ENCODE peak calls at places on chromosomes 6 and 20, in nine cellular contexts. X, C, S, J, A, N, D, H and Z are unnamed samples.

GRCh38 chr20:33677991-33678431 is 3.8 kb upstream of the NECAB3 start:
- DNase-seq in H (no peak), C (no peak), J (no peak), D (no peak), S (no peak), A (no peak), N (no peak), X (peak), Z (no peak)

GRCh38 chr6:137873273-137873762 is 6.3 kb downstream of the TNFAIP3 start:
- DNase-seq in J (peak), A (peak), D (peak), H (no peak), N (no peak), C (peak), S (no peak), X (peak), Z (peak)

GRCh38 chr6:75230484-75231325 is 12.9 kb downstream of the COX7A2 start:
- DNase-seq in C (peak), D (peak), H (peak), J (peak), S (peak), A (no peak), X (no peak), N (no peak), Z (no peak)

GRCh38 chr6:23414204-23414501 is 711.9 kb upstream of the NRSN1 start:
- DNase-seq in H (peak), N (no peak), A (no peak), D (no peak), X (no peak), S (no peak), C (peak), J (peak), Z (peak)

GRCh38 chr6:105804436-105804835 is 281.7 kb upstream of the PRDM1 start:
- DNase-seq in D (no peak), X (no peak), C (peak), S (no peak), N (no peak), A (no peak), H (no peak), J (no peak), Z (peak)

GRCh38 chr6:55869731-55870130 is 5.7 kb downstream of the BMP5 start:
- DNase-seq in J (no peak), N (no peak), H (no peak), A (no peak), S (no peak), X (no peak), C (no peak), D (no peak), Z (no peak)

GRCh38 chr6:161353208-161353613 is 79.3 kb upstream of the AGPAT4 start:
- DNase-seq in N (no peak), H (peak), S (peak), A (no peak), D (peak), X (no peak), J (peak), C (peak), Z (no peak)

GRCh38 chr20:63618291-63618980 is 8.5 kb downstream of the GMEB2 start:
- DNase-seq in S (no peak), C (no peak), J (no peak), N (no peak), A (no peak), H (no peak), D (no peak), X (no peak), Z (no peak)

GRCh38 chr6:63579937-63580703 is 7.8 kb downstream of the LOC128125822 start:
- DNase-seq in H (no peak), J (no peak), X (no peak), N (no peak), C (no peak), A (no peak), D (no peak), S (no peak), Z (no peak)

GRCh38 chr6:109443425-109443950 is 3.0 kb downstream of the SMPD2 start:
- DNase-seq in S (no peak), C (no peak), N (no peak), J (no peak), A (peak), D (no peak), H (no peak), X (no peak), Z (no peak)

GRCh38 chr20:54228841-54229240 is 21.0 kb downstream of the PFDN4 start:
- DNase-seq in H (no peak), D (no peak), A (no peak), C (peak), X (no peak), N (no peak), J (peak), S (no peak), Z (no peak)

GRCh38 chr6:136526196-136526930 is 23.9 kb downstream of the MAP7 start:
- DNase-seq in J (peak), S (peak), A (no peak), H (peak), N (no peak), X (peak), C (peak), D (peak), Z (peak)

GRCh38 chr6:112335736-112336135 is 11.4 kb upstream of the RFPL4B start:
- DNase-seq in C (no peak), S (no peak), A (no peak), J (no peak), X (no peak), D (no peak), N (no peak), H (no peak), Z (no peak)

GRCh38 chr20:33733654-33734576 is 2.1 kb downstream of the ZNF341 start:
- DNase-seq in C (peak), J (peak), A (no peak), N (no peak), X (no peak), H (no peak), S (no peak), D (peak), Z (peak)

GRCh38 chr20:31394900-31395299 is 4.5 kb upstream of the DEFB119 start:
- DNase-seq in H (no peak), D (no peak), S (no peak), J (no peak), X (no peak), N (no peak), C (no peak), A (no peak), Z (no peak)

GRCh38 chr6:52231411-52232127 is 12.7 kb downstream of the IL17F start:
- DNase-seq in J (no peak), A (no peak), X (no peak), C (no peak), D (no peak), N (no peak), H (peak), S (no peak), Z (no peak)

GRCh38 chr20:53899351-53900167 is 170.8 kb downstream of the BCAS1 start:
- DNase-seq in J (peak), X (peak), C (peak), A (peak), N (peak), D (peak), S (peak), H (no peak), Z (peak)

GRCh38 chr6:74741608-74742007 is 464.2 kb downstream of the COL12A1 start:
- DNase-seq in S (no peak), D (no peak), A (no peak), H (peak), X (peak), C (no peak), N (no peak), J (no peak), Z (no peak)

GRCh38 chr20:25273541-25274358 is 25.9 kb downstream of the PYGB start:
- DNase-seq in D (no peak), X (peak), A (peak), H (no peak), J (no peak), C (no peak), S (no peak), N (no peak), Z (no peak)

GRCh38 chr6:32148722-32149576 is 2.8 kb downstream of the PRRT1 start:
- DNase-seq in J (no peak), D (no peak), X (peak), C (peak), H (no peak), N (no peak), S (peak), A (peak), Z (no peak)

GRCh38 chr6:159053781-159054398 is 9.1 kb upstream of the TAGAP start:
- DNase-seq in X (no peak), J (no peak), S (no peak), H (no peak), N (no peak), A (no peak), C (no peak), D (no peak), Z (no peak)

GRCh38 chr6:73236147-73236750 is 11.0 kb upstream of the KHDC1L start:
- DNase-seq in D (peak), S (no peak), X (no peak), N (peak), J (peak), C (peak), A (no peak), H (no peak), Z (peak)

GRCh38 chr6:142570221-142570671 is 268.4 kb downstream of the ADGRG6 start:
- DNase-seq in N (no peak), X (no peak), S (no peak), H (no peak), A (no peak), J (peak), D (no peak), C (peak), Z (peak)

GRCh38 chr20:43388267-43389081 is 69.2 kb upstream of the SRSF6 start:
- DNase-seq in H (no peak), C (peak), J (peak), D (no peak), N (no peak), X (peak), A (no peak), S (no peak), Z (no peak)

GRCh38 chr6:33702345-33702977 is 9.0 kb downstream of the UQCC2 start:
- DNase-seq in J (peak), C (peak), H (peak), A (no peak), N (peak), X (peak), D (peak), S (peak), Z (no peak)

GRCh38 chr20:10857362-10858070 is 183.7 kb upstream of the JAG1 start:
- DNase-seq in N (no peak), C (peak), J (peak), A (peak), H (no peak), X (no peak), S (no peak), D (peak), Z (peak)

GRCh38 chr6:121668259-121668658 is 232.8 kb downstream of the GJA1 start:
- DNase-seq in H (no peak), X (no peak), C (peak), A (no peak), J (peak), S (no peak), N (no peak), D (no peak), Z (no peak)

GRCh38 chr20:60071965-60072364 is 113.7 kb downstream of the CDH26 start:
- DNase-seq in S (no peak), C (peak), J (peak), A (no peak), N (no peak), H (no peak), X (no peak), D (no peak), Z (no peak)

GRCh38 chr6:16849280-16850210 is 88.3 kb upstream of the ATXN1 start:
- DNase-seq in A (no peak), D (peak), N (peak), X (no peak), J (peak), S (no peak), C (peak), H (no peak), Z (peak)

GRCh38 chr6:151179321-151179720 is 60.4 kb upstream of the AKAP12 start:
- DNase-seq in N (no peak), X (no peak), J (peak), A (no peak), D (no peak), S (no peak), H (no peak), C (peak), Z (peak)

GRCh38 chr6:68368845-68369244 is 266.2 kb upstream of the ADGRB3 start:
- DNase-seq in N (no peak), J (no peak), D (no peak), X (no peak), C (no peak), A (no peak), S (no peak), H (no peak), Z (no peak)

GRCh38 chr6:166955121-166955864 is 1.1 kb downstream of the RNASET2 start:
- DNase-seq in X (peak), D (peak), A (peak), H (peak), N (no peak), S (peak), C (no peak), J (no peak), Z (no peak)

GRCh38 chr6:166957087-166957804 is 896 bp upstream of the RNASET2 start:
- DNase-seq in X (peak), C (no peak), D (no peak), N (no peak), S (peak), J (no peak), A (peak), H (no peak), Z (no peak)

GRCh38 chr6:166955865-166956443 is 396 bp downstream of the RNASET2 start:
- DNase-seq in X (no peak), C (no peak), H (no peak), J (no peak), D (no peak), S (peak), A (no peak), N (no peak), Z (no peak)

GRCh38 chr6:166957805-166958076 is 1.4 kb upstream of the RNASET2 start:
- DNase-seq in A (no peak), D (no peak), C (no peak), N (no peak), X (no peak), H (no peak), S (peak), J (no peak), Z (no peak)

GRCh38 chr6:166956444-166957086 is at the start of gene RNASET2:
- DNase-seq in J (peak), D (peak), X (peak), A (peak), N (peak), C (peak), S (peak), H (peak), Z (peak)
- H3K4me3 ChIP-seq in J (peak), D (peak), X (peak), A (peak), N (peak), C (peak), S (peak), H (peak), Z (peak)

GRCh38 chr20:58894652-58895051 is 42.1 kb downstream of the GNAS start:
- DNase-seq in A (no peak), N (no peak), D (no peak), S (no peak), X (no peak), H (no peak), C (no peak), J (no peak), Z (no peak)
- H3K4me3 ChIP-seq in A (peak), N (no peak), D (no peak), S (peak), X (peak), H (peak), C (peak), J (peak), Z (peak)

GRCh38 chr6:30790734-30791383 is 46.5 kb upstream of the IER3 start:
- DNase-seq in N (no peak), X (no peak), J (no peak), D (no peak), A (no peak), H (no peak), S (peak), C (no peak), Z (no peak)

GRCh38 chr6:30798501-30798900 is 54.2 kb upstream of the IER3 start:
- DNase-seq in S (no peak), A (no peak), N (no peak), D (no peak), X (no peak), C (no peak), H (no peak), J (no peak), Z (no peak)

GRCh38 chr6:30795549-30796293 is 51.4 kb upstream of the IER3 start:
- DNase-seq in X (no peak), A (no peak), C (no peak), H (no peak), J (no peak), S (no peak), D (no peak), N (no peak), Z (no peak)

GRCh38 chr6:30789606-30790005 is 45.3 kb upstream of the IER3 start:
- DNase-seq in H (no peak), J (no peak), X (no peak), C (no peak), D (no peak), N (no peak), S (no peak), A (no peak), Z (no peak)

GRCh38 chr6:30793521-30794194 is 49.3 kb upstream of the IER3 start:
- DNase-seq in N (no peak), S (no peak), C (peak), A (no peak), X (no peak), D (no peak), H (no peak), J (peak), Z (no peak)
- H3K4me3 ChIP-seq in N (peak), S (no peak), C (no peak), A (no peak), X (no peak), D (no peak), H (no peak), J (no peak), Z (no peak)

GRCh38 chr20:45346291-45346718 is 1.9 kb downstream of the SDC4 start:
- DNase-seq in J (no peak), D (no peak), A (no peak), C (no peak), N (no peak), X (no peak), H (no peak), S (no peak), Z (no peak)
- H3K4me3 ChIP-seq in J (peak), D (peak), A (peak), C (peak), N (peak), X (peak), H (peak), S (no peak), Z (peak)

DNA sequence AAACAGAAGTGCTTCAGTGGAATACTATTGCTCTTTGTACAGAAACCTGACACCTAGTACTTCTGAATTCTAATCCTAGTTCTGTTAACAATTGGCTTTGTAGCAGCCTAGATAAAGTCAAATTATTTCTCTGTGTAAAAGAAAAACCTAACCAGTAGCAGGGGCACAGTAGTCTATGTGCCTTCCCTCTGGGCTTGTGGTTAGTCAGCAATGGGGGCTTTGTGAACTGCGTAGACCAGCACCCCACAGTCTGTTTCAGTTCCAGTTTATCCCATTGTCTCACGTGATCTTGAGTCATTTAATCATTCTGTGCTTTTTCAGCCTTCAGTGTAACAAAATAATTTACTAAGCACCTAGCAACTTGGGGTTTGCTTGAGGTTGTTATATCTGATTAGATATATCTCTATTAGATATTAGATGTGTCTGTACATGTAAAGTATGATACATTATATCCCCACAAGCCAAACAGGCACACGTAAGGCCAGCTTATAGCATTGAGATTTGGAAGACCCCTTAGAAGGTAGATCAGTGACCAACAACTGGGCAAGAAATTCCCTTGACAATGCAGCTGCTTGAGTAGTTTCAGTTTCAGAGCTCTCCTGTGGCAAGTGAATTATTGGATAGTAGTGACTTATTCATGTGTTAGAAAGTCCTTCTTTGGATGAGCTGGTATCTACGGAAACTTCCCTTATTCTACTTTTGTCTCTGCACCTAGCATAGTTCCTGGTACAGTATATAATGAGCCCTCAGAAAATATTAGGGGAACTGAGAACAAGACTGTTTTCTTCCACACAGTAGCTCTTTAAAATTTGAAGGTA is 27.9 kb upstream of the CCR6 start:
- DNase-seq in D (no peak), S (no peak), A (no peak), X (no peak), J (no peak), N (no peak), C (no peak), H (no peak), Z (no peak)
- H3K4me3 ChIP-seq in D (no peak), S (no peak), A (no peak), X (no peak), J (no peak), N (no peak), C (no peak), H (no peak), Z (no peak)

GRCh38 chr20:62364911-62365736 is 2.0 kb downstream of the LAMA5 start:
- DNase-seq in N (no peak), S (no peak), J (no peak), A (peak), C (no peak), D (peak), X (peak), H (no peak), Z (no peak)

GRCh38 chr20:62367483-62368302 is 581 bp upstream of the LAMA5 start:
- DNase-seq in J (no peak), H (peak), D (peak), A (no peak), C (no peak), X (peak), N (no peak), S (peak), Z (no peak)

GRCh38 chr20:62365814-62366369 is 1.2 kb downstream of the LAMA5 start:
- DNase-seq in J (no peak), S (peak), X (peak), C (peak), A (no peak), N (no peak), D (peak), H (peak), Z (no peak)

GRCh38 chr20:62367136-62367482 is at the start of gene LAMA5:
- DNase-seq in J (no peak), X (peak), H (peak), C (no peak), D (peak), N (no peak), S (peak), A (no peak), Z (no peak)

DNA sequence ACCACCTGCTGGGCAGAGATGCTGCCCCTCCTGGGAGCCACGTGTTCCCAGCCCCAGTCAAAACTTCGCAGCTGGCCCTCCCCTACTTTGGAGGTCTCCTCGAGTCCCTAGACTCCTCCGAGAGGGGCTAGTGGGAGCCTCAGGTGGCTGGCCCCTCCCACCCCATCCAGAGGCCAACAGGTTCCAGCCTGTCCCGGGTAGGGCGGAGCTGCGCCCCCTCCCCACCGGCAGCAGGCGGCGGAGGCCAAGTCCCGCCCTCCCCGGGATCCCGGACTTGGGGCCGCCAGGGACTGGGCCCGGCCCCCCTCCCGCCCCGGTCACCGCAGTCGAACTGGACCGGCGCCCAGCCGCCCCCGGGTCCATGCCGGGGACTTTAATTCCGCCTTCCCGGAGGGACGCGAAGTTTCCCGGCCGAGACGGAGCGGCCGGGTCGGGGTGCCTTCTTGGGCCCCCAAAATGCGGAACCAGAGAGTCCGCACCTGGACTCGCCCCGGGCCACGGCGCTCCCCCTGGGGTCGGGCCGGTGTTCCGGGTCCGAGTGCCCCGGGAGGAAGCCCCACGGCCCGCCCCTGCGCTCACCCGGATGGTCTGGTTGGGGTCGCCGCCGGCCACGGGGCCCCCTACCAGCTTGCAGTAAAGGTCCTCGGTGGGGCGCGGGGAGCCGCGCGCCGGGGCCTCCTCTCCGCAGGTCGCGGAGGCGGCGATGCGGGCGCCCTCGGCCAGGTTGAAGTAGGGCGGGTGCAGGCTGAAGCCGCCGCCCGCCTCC is 559 bp downstream of the LAMA5 start:
- DNase-seq in H (peak), N (no peak), J (no peak), D (peak), A (no peak), C (no peak), S (peak), X (peak), Z (no peak)
- H3K4me3 ChIP-seq in H (peak), N (peak), J (peak), D (peak), A (peak), C (peak), S (peak), X (peak), Z (peak)